ENCODE peak calls at places on chromosomes 11 and 22, in four cellular contexts. K is mucosa of gallbladder, G is amniotic stem cell, W is iPS-NIHi11. U is an unnamed sample.

GRCh38 chr11:120363436-120363835 is 27.2 kb downstream of the ARHGEF12 start:
- DNase-seq in K (no peak), G (no peak), W (no peak), U (no peak)

GRCh38 chr11:36928621-36929020 is 330.6 kb upstream of the RAG2 start:
- DNase-seq in K (no peak), G (no peak), W (no peak), U (no peak)

GRCh38 chr11:134728186-134728585 is 316.1 kb upstream of the B3GAT1 start:
- DNase-seq in K (no peak), G (no peak), W (no peak), U (no peak)

GRCh38 chr11:2091786-2092463 is 47.3 kb downstream of the IGF2 start:
- DNase-seq in K (no peak), G (no peak), W (no peak), U (no peak)

GRCh38 chr22:36900880-36901279 is 12.5 kb upstream of the CSF2RB start:
- DNase-seq in K (no peak), G (no peak), W (peak; percentile 83), U (no peak)

GRCh38 chr11:47886096-47886495 is 37.9 kb upstream of the NUP160 start:
- DNase-seq in K (peak; percentile 48), G (no peak), W (no peak), U (no peak)

GRCh38 chr22:43313497-43314474 is 29.4 kb downstream of the SCUBE1 start:
- DNase-seq in K (no peak), G (no peak), W (no peak), U (no peak)

GRCh38 chr11:64876835-64877341 is 1.5 kb downstream of the EHD1 start:
- DNase-seq in K (no peak), G (peak; percentile 79), W (no peak), U (peak; percentile 75)

GRCh38 chr22:28358244-28358777 is 321.3 kb downstream of the TTC28 start:
- DNase-seq in K (no peak), G (no peak), W (no peak), U (no peak)

GRCh38 chr11:134576286-134576685 is 164.2 kb upstream of the B3GAT1 start:
- DNase-seq in K (peak; percentile 3), G (no peak), W (no peak), U (no peak)

GRCh38 chr11:6390718-6391547 is 659 bp downstream of the SMPD1 start:
- DNase-seq in K (no peak), G (no peak), W (no peak), U (no peak)

GRCh38 chr22:37002633-37003032 is 16.6 kb downstream of the TST start:
- DNase-seq in K (no peak), G (no peak), W (no peak), U (no peak)

GRCh38 chr11:83319346-83319745 is 33.2 kb upstream of the CCDC90B start:
- DNase-seq in K (no peak), G (no peak), W (no peak), U (no peak)

GRCh38 chr11:12170984-12171383 is 60.6 kb downstream of the MICAL2 start:
- DNase-seq in K (no peak), G (no peak), W (no peak), U (no peak)

U was measured in small intestine.